ENCODE peak calls at places on chromosomes 13 and 19, in five cellular contexts. H is HCT116, G is GM12892, J is transverse colon, S is upper lobe of left lung. E is an unnamed sample.

GRCh38 chr13:78593129-78593528 is 10.2 kb downstream of the POU4F1 start:
- DNase-seq in H (no peak), G (no peak), J (no peak), S (no peak), E (no peak)

GRCh38 chr13:40672310-40673060 is 6.0 kb upstream of the FOXO1 start:
- DNase-seq in H (peak; percentile 57), G (no peak), J (no peak), S (no peak), E (no peak)

GRCh38 chr13:26599885-26600284 is 42.4 kb downstream of the WASF3 start:
- DNase-seq in H (no peak), G (no peak), J (no peak), S (no peak), E (no peak)

GRCh38 chr19:22517496-22518411 is 95.6 kb upstream of the ZNF98 start:
- DNase-seq in H (no peak), G (no peak), J (no peak), S (peak; percentile 81), E (no peak)

GRCh38 chr19:4568884-4569283 is 9.4 kb upstream of the SEMA6B start:
- DNase-seq in H (no peak), G (no peak), J (no peak), S (no peak), E (no peak)

GRCh38 chr13:44088911-44089851 is 209.5 kb downstream of the LACC1 start:
- DNase-seq in H (no peak), G (no peak), J (no peak), S (no peak), E (no peak)

GRCh38 chr19:49213791-49214190 is 56.2 kb downstream of the TRPM4 start:
- DNase-seq in H (no peak), G (no peak), J (no peak), S (no peak), E (no peak)

GRCh38 chr19:33809960-33810359 is 13.3 kb downstream of the KCTD15 start:
- DNase-seq in H (no peak), G (no peak), J (no peak), S (no peak), E (no peak)

GRCh38 chr19:56748443-56748842 is 76.9 kb upstream of the ZNF835 start:
- DNase-seq in H (no peak), G (no peak), J (no peak), S (no peak), E (no peak)

GRCh38 chr19:7883105-7883504 is 5.2 kb upstream of the LRRC8E start:
- DNase-seq in H (no peak), G (no peak), J (no peak), S (no peak), E (no peak)

GRCh38 chr13:84962849-84963248 is 836.4 kb downstream of the SLITRK6 start:
- DNase-seq in H (no peak), G (no peak), J (no peak), S (no peak), E (no peak)

GRCh38 chr13:27810461-27810860 is 18.2 kb downstream of the GSX1 start:
- DNase-seq in H (no peak), G (no peak), J (no peak), S (no peak), E (no peak)

GRCh38 chr13:30463820-30464495 is 1.8 kb downstream of the HMGB1 start:
- DNase-seq in H (no peak), G (peak; percentile 35), J (peak; percentile 75), S (no peak), E (peak; percentile 61)

GRCh38 chr19:37855098-37855497 is 51.3 kb downstream of the WDR87 start:
- DNase-seq in H (no peak), G (peak; percentile 9), J (peak; percentile 8), S (peak; percentile 89), E (no peak)

GRCh38 chr13:67614577-67614976 is 384.4 kb upstream of the PCDH9 start:
- DNase-seq in H (no peak), G (no peak), J (no peak), S (no peak), E (no peak)

GRCh38 chr19:49534632-49535385 is 7.0 kb downstream of the RCN3 start:
- DNase-seq in H (no peak), G (no peak), J (no peak), S (no peak), E (no peak)

GRCh38 chr13:96994030-96994848 is at the start of gene OXGR1:
- DNase-seq in H (no peak), G (no peak), J (peak; percentile 14), S (peak; percentile 81), E (no peak)

GRCh38 chr19:2542341-2543069 is 66.6 kb downstream of the GADD45B start:
- DNase-seq in H (no peak), G (no peak), J (peak; percentile 34), S (no peak), E (no peak)

GRCh38 chr19:14073925-14074838 is 1.6 kb downstream of the MISP3 start:
- DNase-seq in H (no peak), G (no peak), J (peak; percentile 78), S (peak; percentile 78), E (peak; percentile 66)

GRCh38 chr13:20069956-20070355 is 90.9 kb downstream of the GJA3 start:
- DNase-seq in H (no peak), G (no peak), J (no peak), S (no peak), E (no peak)

GRCh38 chr19:19399733-19400438 is 5.6 kb upstream of the GATAD2A start:
- DNase-seq in H (no peak), G (no peak), J (no peak), S (no peak), E (no peak)

GRCh38 chr19:41755328-41755913 is at the start of gene CEACAM6:
- DNase-seq in H (no peak), G (no peak), J (peak; percentile 79), S (no peak), E (no peak)

GRCh38 chr13:113152894-113153809 is 5.3 kb upstream of the PROZ start:
- DNase-seq in H (no peak), G (no peak), J (peak; percentile 42), S (peak; percentile 89), E (peak; percentile 49)

GRCh38 chr13:113452942-113453901 is at the start of gene ADPRHL1:
- DNase-seq in H (no peak), G (no peak), J (no peak), S (peak; percentile 79), E (no peak)

GRCh38 chr19:45782820-45783785 is 813 bp upstream of the DMPK start:
- DNase-seq in H (no peak), G (no peak), J (peak; percentile 52), S (no peak), E (no peak)

GRCh38 chr19:12047868-12048267 is 4.9 kb downstream of the ZNF878 start:
- DNase-seq in H (no peak), G (no peak), J (no peak), S (no peak), E (no peak)

GRCh38 chr13:98263841-98264240 is 86.8 kb upstream of the RNF113B start:
- DNase-seq in H (no peak), G (no peak), J (no peak), S (no peak), E (no peak)

GRCh38 chr19:33404506-33404905 is 31.0 kb downstream of the CEBPG start:
- DNase-seq in H (no peak), G (no peak), J (peak; percentile 2), S (no peak), E (no peak)

GRCh38 chr13:105806335-105806920 is 729.0 kb downstream of the EFNB2 start:
- DNase-seq in H (no peak), G (no peak), J (no peak), S (no peak), E (no peak)

GRCh38 chr19:33344210-33344609 is 29.3 kb upstream of the CEBPG start:
- DNase-seq in H (no peak), G (no peak), J (no peak), S (no peak), E (no peak)

GRCh38 chr13:40275636-40276035 is 390.8 kb downstream of the FOXO1 start:
- DNase-seq in H (no peak), G (no peak), J (no peak), S (no peak), E (no peak)

GRCh38 chr13:40440990-40441820 is 225.2 kb downstream of the FOXO1 start:
- DNase-seq in H (no peak), G (no peak), J (peak; percentile 71), S (no peak), E (peak; percentile 88)

GRCh38 chr19:10651821-10652220 is 2.3 kb upstream of the ILF3 start:
- DNase-seq in H (no peak), G (no peak), J (no peak), S (no peak), E (no peak)

GRCh38 chr19:44785271-44785670 is 7.6 kb downstream of the CBLC start:
- DNase-seq in H (no peak), G (no peak), J (no peak), S (no peak), E (no peak)

GRCh38 chr13:45715351-45715750 is 13.2 kb downstream of the CBY2 start:
- DNase-seq in H (no peak), G (no peak), J (no peak), S (no peak), E (no peak)

GRCh38 chr13:38636756-38637155 is 50.1 kb upstream of the FREM2 start:
- DNase-seq in H (no peak), G (no peak), J (peak; percentile 11), S (no peak), E (peak; percentile 31)

GRCh38 chr19:40465781-40466218 is 255 bp upstream of the BLVRB start:
- DNase-seq in H (peak; percentile 98), G (peak; percentile 89), J (peak; percentile 100), S (peak; percentile 100), E (peak; percentile 100)
- TF ChIP-seq POLR2AphosphoS5 in H (no peak), G (peak; percentile 2), J (no peak), S (no peak), E (peak; percentile 96)

GRCh38 chr19:50797429-50798115 is 7.4 kb downstream of the ACP4 start:
- DNase-seq in H (no peak), G (no peak), J (no peak), S (no peak), E (no peak)
- TF ChIP-seq POLR2AphosphoS5 in H (no peak), G (peak; percentile 85), J (no peak), S (no peak), E (no peak)

DNA sequence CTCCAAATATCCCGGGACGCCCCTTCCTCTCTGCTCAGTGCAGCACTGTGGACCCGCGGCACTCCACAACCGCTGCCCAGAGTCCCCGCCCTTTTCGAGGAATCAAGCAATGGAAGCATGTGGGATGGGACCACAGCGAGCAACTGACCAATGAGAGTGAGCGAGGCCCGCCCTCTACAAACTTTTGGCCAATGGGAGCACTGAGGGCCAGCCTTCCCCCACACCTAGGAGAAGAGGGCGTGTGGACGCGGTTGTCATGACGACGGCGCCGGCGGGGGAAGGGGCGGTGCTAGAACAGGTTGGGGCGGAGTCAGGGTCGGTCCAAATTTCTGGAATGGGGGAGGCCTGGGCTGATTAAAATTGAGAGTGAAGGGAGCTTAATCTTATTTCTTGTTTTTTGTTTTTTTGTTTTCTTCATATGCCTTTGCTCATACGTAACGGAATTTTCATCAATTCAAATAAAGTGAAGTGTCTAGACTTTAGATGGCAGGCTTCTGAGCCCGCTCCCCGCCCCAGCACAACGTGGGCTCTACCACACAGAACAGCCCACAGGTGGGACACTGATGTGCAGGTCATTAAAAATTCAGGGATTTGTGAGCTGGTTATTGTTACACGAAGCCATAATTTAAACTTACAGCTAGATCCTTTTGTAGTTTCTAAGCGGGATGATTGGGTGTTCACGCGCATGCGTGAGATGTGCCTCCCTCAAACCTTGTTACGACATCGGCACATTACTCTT is at the start of gene DNAAF3:
- DNase-seq in H (peak; percentile 97), G (peak; percentile 89), J (peak; percentile 93), S (peak; percentile 95), E (peak; percentile 95)
- TF ChIP-seq POLR2AphosphoS5 in H (peak; percentile 62), G (no peak), J (no peak), S (no peak), E (peak; percentile 63)

GRCh38 chr13:111292710-111293485 is 27.5 kb upstream of the TEX29 start:
- DNase-seq in H (no peak), G (no peak), J (no peak), S (no peak), E (no peak)
- TF ChIP-seq POLR2AphosphoS5 in H (no peak), G (no peak), J (no peak), S (no peak), E (no peak)